ENCODE peak calls at places on chromosome 11, in five cellular contexts. One of them, this sample, is unnamed.

GRCh38 chr11:32713496-32713895 is 81.0 kb downstream of the CCDC73 start:
- DNase-seq in naive B cell: peak
- DNase-seq in stimulated activated naive CD8-positive, alpha-beta T cell treated with anti-CD3 and anti-CD28 coated beads, Interleukin-15, Interleukin-2, amounts not matched to agents 100 U/mL and 50 U/mL, for 24 hours: no peak
- DNase-seq in NCI-H1930: no peak
- DNase-seq in foreskin fibroblast: no peak
- DNase-seq in this sample: peak

GRCh38 chr11:118939412-118939915 is 13.7 kb upstream of the BCL9L start:
- DNase-seq in stimulated activated naive CD8-positive, alpha-beta T cell treated with anti-CD3 and anti-CD28 coated beads, Interleukin-15, Interleukin-2, amounts not matched to agents 100 U/mL and 50 U/mL, for 24 hours: no peak
- DNase-seq in NCI-H1930: no peak
- DNase-seq in foreskin fibroblast: no peak
- DNase-seq in naive B cell: no peak
- DNase-seq in this sample: no peak

GRCh38 chr11:34585870-34586654 is 34.8 kb upstream of the EHF start:
- DNase-seq in stimulated activated naive CD8-positive, alpha-beta T cell treated with anti-CD3 and anti-CD28 coated beads, Interleukin-15, Interleukin-2, amounts not matched to agents 100 U/mL and 50 U/mL, for 24 hours: no peak
- DNase-seq in NCI-H1930: no peak
- DNase-seq in naive B cell: peak
- DNase-seq in foreskin fibroblast: peak
- DNase-seq in this sample: peak

GRCh38 chr11:126355926-126356897 is 726 bp downstream of the ST3GAL4 start:
- DNase-seq in foreskin fibroblast: peak
- DNase-seq in naive B cell: no peak
- DNase-seq in NCI-H1930: no peak
- DNase-seq in stimulated activated naive CD8-positive, alpha-beta T cell treated with anti-CD3 and anti-CD28 coated beads, Interleukin-15, Interleukin-2, amounts not matched to agents 100 U/mL and 50 U/mL, for 24 hours: peak
- DNase-seq in this sample: peak

GRCh38 chr11:59221438-59221837 is 8.7 kb upstream of the MPEG1 start:
- DNase-seq in NCI-H1930: no peak
- DNase-seq in naive B cell: no peak
- DNase-seq in stimulated activated naive CD8-positive, alpha-beta T cell treated with anti-CD3 and anti-CD28 coated beads, Interleukin-15, Interleukin-2, amounts not matched to agents 100 U/mL and 50 U/mL, for 24 hours: no peak
- DNase-seq in foreskin fibroblast: peak
- DNase-seq in this sample: no peak

GRCh38 chr11:76768091-76769047 is 14.8 kb upstream of the TSKU start:
- DNase-seq in foreskin fibroblast: no peak
- DNase-seq in stimulated activated naive CD8-positive, alpha-beta T cell treated with anti-CD3 and anti-CD28 coated beads, Interleukin-15, Interleukin-2, amounts not matched to agents 100 U/mL and 50 U/mL, for 24 hours: peak
- DNase-seq in naive B cell: no peak
- DNase-seq in NCI-H1930: no peak
- DNase-seq in this sample: peak

GRCh38 chr11:79942071-79942470 is 501.2 kb upstream of the TENM4 start:
- DNase-seq in naive B cell: no peak
- DNase-seq in foreskin fibroblast: no peak
- DNase-seq in stimulated activated naive CD8-positive, alpha-beta T cell treated with anti-CD3 and anti-CD28 coated beads, Interleukin-15, Interleukin-2, amounts not matched to agents 100 U/mL and 50 U/mL, for 24 hours: no peak
- DNase-seq in NCI-H1930: no peak
- DNase-seq in this sample: no peak

GRCh38 chr11:107018902-107019493 is 722 bp upstream of the GUCY1A2 start:
- DNase-seq in stimulated activated naive CD8-positive, alpha-beta T cell treated with anti-CD3 and anti-CD28 coated beads, Interleukin-15, Interleukin-2, amounts not matched to agents 100 U/mL and 50 U/mL, for 24 hours: peak
- DNase-seq in naive B cell: no peak
- DNase-seq in foreskin fibroblast: peak
- DNase-seq in NCI-H1930: no peak
- DNase-seq in this sample: no peak

GRCh38 chr11:11659567-11660341 is 37.9 kb upstream of the GALNT18 start:
- DNase-seq in naive B cell: no peak
- DNase-seq in stimulated activated naive CD8-positive, alpha-beta T cell treated with anti-CD3 and anti-CD28 coated beads, Interleukin-15, Interleukin-2, amounts not matched to agents 100 U/mL and 50 U/mL, for 24 hours: no peak
- DNase-seq in NCI-H1930: no peak
- DNase-seq in foreskin fibroblast: no peak
- DNase-seq in this sample: peak

GRCh38 chr11:106461839-106462545 is 384.5 kb downstream of the AASDHPPT start:
- DNase-seq in stimulated activated naive CD8-positive, alpha-beta T cell treated with anti-CD3 and anti-CD28 coated beads, Interleukin-15, Interleukin-2, amounts not matched to agents 100 U/mL and 50 U/mL, for 24 hours: no peak
- DNase-seq in foreskin fibroblast: no peak
- DNase-seq in naive B cell: no peak
- DNase-seq in NCI-H1930: no peak
- DNase-seq in this sample: no peak

GRCh38 chr11:19683141-19683805 is 29.4 kb upstream of the NAV2 start:
- DNase-seq in NCI-H1930: no peak
- DNase-seq in stimulated activated naive CD8-positive, alpha-beta T cell treated with anti-CD3 and anti-CD28 coated beads, Interleukin-15, Interleukin-2, amounts not matched to agents 100 U/mL and 50 U/mL, for 24 hours: no peak
- DNase-seq in foreskin fibroblast: peak
- DNase-seq in naive B cell: no peak
- DNase-seq in this sample: no peak

GRCh38 chr11:2742611-2743426 is 43.0 kb upstream of the KCNQ1OT1 start:
- DNase-seq in naive B cell: no peak
- DNase-seq in foreskin fibroblast: no peak
- DNase-seq in NCI-H1930: no peak
- DNase-seq in stimulated activated naive CD8-positive, alpha-beta T cell treated with anti-CD3 and anti-CD28 coated beads, Interleukin-15, Interleukin-2, amounts not matched to agents 100 U/mL and 50 U/mL, for 24 hours: no peak
- DNase-seq in this sample: no peak

GRCh38 chr11:111302298-111302697 is 4.0 kb downstream of the POU2AF3 start:
- DNase-seq in naive B cell: no peak
- DNase-seq in stimulated activated naive CD8-positive, alpha-beta T cell treated with anti-CD3 and anti-CD28 coated beads, Interleukin-15, Interleukin-2, amounts not matched to agents 100 U/mL and 50 U/mL, for 24 hours: no peak
- DNase-seq in NCI-H1930: no peak
- DNase-seq in foreskin fibroblast: no peak
- DNase-seq in this sample: no peak

GRCh38 chr11:129427376-129427775 is 51.7 kb downstream of the BARX2 start:
- DNase-seq in naive B cell: no peak
- DNase-seq in NCI-H1930: no peak
- DNase-seq in foreskin fibroblast: no peak
- DNase-seq in stimulated activated naive CD8-positive, alpha-beta T cell treated with anti-CD3 and anti-CD28 coated beads, Interleukin-15, Interleukin-2, amounts not matched to agents 100 U/mL and 50 U/mL, for 24 hours: no peak
- DNase-seq in this sample: no peak

GRCh38 chr11:113504071-113504470 is 28.9 kb upstream of the DRD2 start:
- DNase-seq in stimulated activated naive CD8-positive, alpha-beta T cell treated with anti-CD3 and anti-CD28 coated beads, Interleukin-15, Interleukin-2, amounts not matched to agents 100 U/mL and 50 U/mL, for 24 hours: no peak
- DNase-seq in foreskin fibroblast: no peak
- DNase-seq in naive B cell: no peak
- DNase-seq in NCI-H1930: no peak
- DNase-seq in this sample: no peak

GRCh38 chr11:106281455-106282173 is 204.2 kb downstream of the AASDHPPT start:
- DNase-seq in naive B cell: no peak
- DNase-seq in NCI-H1930: no peak
- DNase-seq in foreskin fibroblast: peak
- DNase-seq in stimulated activated naive CD8-positive, alpha-beta T cell treated with anti-CD3 and anti-CD28 coated beads, Interleukin-15, Interleukin-2, amounts not matched to agents 100 U/mL and 50 U/mL, for 24 hours: no peak
- DNase-seq in this sample: peak

GRCh38 chr11:68008381-68009337 is 1.5 kb upstream of the ALDH3B1 start:
- DNase-seq in foreskin fibroblast: no peak
- DNase-seq in naive B cell: peak
- DNase-seq in NCI-H1930: no peak
- DNase-seq in stimulated activated naive CD8-positive, alpha-beta T cell treated with anti-CD3 and anti-CD28 coated beads, Interleukin-15, Interleukin-2, amounts not matched to agents 100 U/mL and 50 U/mL, for 24 hours: no peak
- DNase-seq in this sample: no peak

GRCh38 chr11:60169264-60169915 is 13.5 kb downstream of the MS4A6A start:
- DNase-seq in foreskin fibroblast: no peak
- DNase-seq in stimulated activated naive CD8-positive, alpha-beta T cell treated with anti-CD3 and anti-CD28 coated beads, Interleukin-15, Interleukin-2, amounts not matched to agents 100 U/mL and 50 U/mL, for 24 hours: peak
- DNase-seq in naive B cell: no peak
- DNase-seq in NCI-H1930: no peak
- DNase-seq in this sample: no peak

GRCh38 chr11:134516529-134516928 is 104.5 kb upstream of the B3GAT1 start:
- DNase-seq in foreskin fibroblast: no peak
- DNase-seq in NCI-H1930: no peak
- DNase-seq in naive B cell: no peak
- DNase-seq in stimulated activated naive CD8-positive, alpha-beta T cell treated with anti-CD3 and anti-CD28 coated beads, Interleukin-15, Interleukin-2, amounts not matched to agents 100 U/mL and 50 U/mL, for 24 hours: no peak
- DNase-seq in this sample: no peak

GRCh38 chr11:72222907-72223614 is 1.5 kb upstream of the INPPL1 start:
- DNase-seq in stimulated activated naive CD8-positive, alpha-beta T cell treated with anti-CD3 and anti-CD28 coated beads, Interleukin-15, Interleukin-2, amounts not matched to agents 100 U/mL and 50 U/mL, for 24 hours: peak
- DNase-seq in NCI-H1930: peak
- DNase-seq in foreskin fibroblast: peak
- DNase-seq in naive B cell: peak
- DNase-seq in this sample: peak

GRCh38 chr11:121443688-121444275 is 8.3 kb upstream of the SORL1 start:
- DNase-seq in NCI-H1930: no peak
- DNase-seq in stimulated activated naive CD8-positive, alpha-beta T cell treated with anti-CD3 and anti-CD28 coated beads, Interleukin-15, Interleukin-2, amounts not matched to agents 100 U/mL and 50 U/mL, for 24 hours: no peak
- DNase-seq in naive B cell: no peak
- DNase-seq in foreskin fibroblast: no peak
- DNase-seq in this sample: no peak

GRCh38 chr11:118918686-118919280 is 6.9 kb downstream of the BCL9L start:
- DNase-seq in NCI-H1930: no peak
- DNase-seq in stimulated activated naive CD8-positive, alpha-beta T cell treated with anti-CD3 and anti-CD28 coated beads, Interleukin-15, Interleukin-2, amounts not matched to agents 100 U/mL and 50 U/mL, for 24 hours: no peak
- DNase-seq in foreskin fibroblast: no peak
- DNase-seq in naive B cell: no peak
- DNase-seq in this sample: peak

GRCh38 chr11:117145393-117145761 is 1.3 kb downstream of the PAFAH1B2 start:
- DNase-seq in foreskin fibroblast: peak
- DNase-seq in naive B cell: no peak
- DNase-seq in stimulated activated naive CD8-positive, alpha-beta T cell treated with anti-CD3 and anti-CD28 coated beads, Interleukin-15, Interleukin-2, amounts not matched to agents 100 U/mL and 50 U/mL, for 24 hours: peak
- DNase-seq in NCI-H1930: no peak
- DNase-seq in this sample: peak

GRCh38 chr11:9219115-9219514 is 46.0 kb downstream of the DENND5A start:
- DNase-seq in foreskin fibroblast: no peak
- DNase-seq in NCI-H1930: no peak
- DNase-seq in naive B cell: no peak
- DNase-seq in stimulated activated naive CD8-positive, alpha-beta T cell treated with anti-CD3 and anti-CD28 coated beads, Interleukin-15, Interleukin-2, amounts not matched to agents 100 U/mL and 50 U/mL, for 24 hours: no peak
- DNase-seq in this sample: no peak

GRCh38 chr11:117097567-117098268 is 510 bp downstream of the SIK3 start:
- DNase-seq in NCI-H1930: no peak
- DNase-seq in foreskin fibroblast: peak
- DNase-seq in naive B cell: peak
- DNase-seq in stimulated activated naive CD8-positive, alpha-beta T cell treated with anti-CD3 and anti-CD28 coated beads, Interleukin-15, Interleukin-2, amounts not matched to agents 100 U/mL and 50 U/mL, for 24 hours: peak
- DNase-seq in this sample: no peak

GRCh38 chr11:125941606-125942275 is 4.1 kb upstream of the VSIG10L2 start:
- DNase-seq in NCI-H1930: peak
- DNase-seq in naive B cell: no peak
- DNase-seq in foreskin fibroblast: peak
- DNase-seq in stimulated activated naive CD8-positive, alpha-beta T cell treated with anti-CD3 and anti-CD28 coated beads, Interleukin-15, Interleukin-2, amounts not matched to agents 100 U/mL and 50 U/mL, for 24 hours: peak
- DNase-seq in this sample: peak

GRCh38 chr11:77244277-77245014 is 57.0 kb downstream of the GDPD4 start:
- DNase-seq in foreskin fibroblast: peak
- DNase-seq in stimulated activated naive CD8-positive, alpha-beta T cell treated with anti-CD3 and anti-CD28 coated beads, Interleukin-15, Interleukin-2, amounts not matched to agents 100 U/mL and 50 U/mL, for 24 hours: no peak
- DNase-seq in NCI-H1930: no peak
- DNase-seq in naive B cell: no peak
- DNase-seq in this sample: peak

GRCh38 chr11:12540913-12541587 is 133.2 kb upstream of the TEAD1 start:
- DNase-seq in naive B cell: no peak
- DNase-seq in stimulated activated naive CD8-positive, alpha-beta T cell treated with anti-CD3 and anti-CD28 coated beads, Interleukin-15, Interleukin-2, amounts not matched to agents 100 U/mL and 50 U/mL, for 24 hours: no peak
- DNase-seq in NCI-H1930: no peak
- DNase-seq in foreskin fibroblast: peak
- DNase-seq in this sample: peak

GRCh38 chr11:76626266-76626665 is 44.3 kb downstream of the LRRC32 start:
- DNase-seq in foreskin fibroblast: no peak
- DNase-seq in naive B cell: no peak
- DNase-seq in NCI-H1930: no peak
- DNase-seq in stimulated activated naive CD8-positive, alpha-beta T cell treated with anti-CD3 and anti-CD28 coated beads, Interleukin-15, Interleukin-2, amounts not matched to agents 100 U/mL and 50 U/mL, for 24 hours: peak
- DNase-seq in this sample: no peak

GRCh38 chr11:64085915-64086262 is 50.2 kb downstream of the FLRT1 start:
- DNase-seq in stimulated activated naive CD8-positive, alpha-beta T cell treated with anti-CD3 and anti-CD28 coated beads, Interleukin-15, Interleukin-2, amounts not matched to agents 100 U/mL and 50 U/mL, for 24 hours: no peak
- DNase-seq in foreskin fibroblast: no peak
- DNase-seq in naive B cell: no peak
- DNase-seq in NCI-H1930: no peak
- DNase-seq in this sample: no peak

GRCh38 chr11:61021661-61022212 is 50.3 kb downstream of the CD6 start:
- DNase-seq in stimulated activated naive CD8-positive, alpha-beta T cell treated with anti-CD3 and anti-CD28 coated beads, Interleukin-15, Interleukin-2, amounts not matched to agents 100 U/mL and 50 U/mL, for 24 hours: peak
- DNase-seq in naive B cell: peak
- DNase-seq in foreskin fibroblast: no peak
- DNase-seq in NCI-H1930: no peak
- DNase-seq in this sample: peak

GRCh38 chr11:113465786-113466185 is 9.4 kb downstream of the DRD2 start:
- DNase-seq in foreskin fibroblast: no peak
- DNase-seq in naive B cell: no peak
- DNase-seq in stimulated activated naive CD8-positive, alpha-beta T cell treated with anti-CD3 and anti-CD28 coated beads, Interleukin-15, Interleukin-2, amounts not matched to agents 100 U/mL and 50 U/mL, for 24 hours: no peak
- DNase-seq in NCI-H1930: no peak
- DNase-seq in this sample: no peak

GRCh38 chr11:57881647-57882046 is 120.0 kb downstream of the CTNND1 start:
- DNase-seq in stimulated activated naive CD8-positive, alpha-beta T cell treated with anti-CD3 and anti-CD28 coated beads, Interleukin-15, Interleukin-2, amounts not matched to agents 100 U/mL and 50 U/mL, for 24 hours: no peak
- DNase-seq in NCI-H1930: no peak
- DNase-seq in foreskin fibroblast: no peak
- DNase-seq in naive B cell: no peak
- DNase-seq in this sample: no peak

GRCh38 chr11:119181677-119182412 is 3.4 kb upstream of the NHERF4 start:
- DNase-seq in naive B cell: no peak
- DNase-seq in foreskin fibroblast: no peak
- DNase-seq in stimulated activated naive CD8-positive, alpha-beta T cell treated with anti-CD3 and anti-CD28 coated beads, Interleukin-15, Interleukin-2, amounts not matched to agents 100 U/mL and 50 U/mL, for 24 hours: no peak
- DNase-seq in NCI-H1930: no peak
- DNase-seq in this sample: no peak

GRCh38 chr11:130801287-130802146 is 114.8 kb downstream of the SNX19 start:
- DNase-seq in stimulated activated naive CD8-positive, alpha-beta T cell treated with anti-CD3 and anti-CD28 coated beads, Interleukin-15, Interleukin-2, amounts not matched to agents 100 U/mL and 50 U/mL, for 24 hours: no peak
- DNase-seq in naive B cell: no peak
- DNase-seq in NCI-H1930: no peak
- DNase-seq in foreskin fibroblast: no peak
- DNase-seq in this sample: no peak

GRCh38 chr11:27041141-27041869 is 690 bp downstream of the BBOX1 start:
- DNase-seq in NCI-H1930: no peak
- DNase-seq in foreskin fibroblast: no peak
- DNase-seq in stimulated activated naive CD8-positive, alpha-beta T cell treated with anti-CD3 and anti-CD28 coated beads, Interleukin-15, Interleukin-2, amounts not matched to agents 100 U/mL and 50 U/mL, for 24 hours: no peak
- DNase-seq in naive B cell: no peak
- DNase-seq in this sample: no peak

GRCh38 chr11:44729718-44730117 is 3.0 kb downstream of the TSPAN18 start:
- DNase-seq in naive B cell: no peak
- DNase-seq in NCI-H1930: no peak
- DNase-seq in stimulated activated naive CD8-positive, alpha-beta T cell treated with anti-CD3 and anti-CD28 coated beads, Interleukin-15, Interleukin-2, amounts not matched to agents 100 U/mL and 50 U/mL, for 24 hours: peak
- DNase-seq in foreskin fibroblast: no peak
- DNase-seq in this sample: no peak

GRCh38 chr11:47881145-47881544 is 33.0 kb upstream of the NUP160 start:
- DNase-seq in NCI-H1930: no peak
- DNase-seq in naive B cell: no peak
- DNase-seq in foreskin fibroblast: no peak
- DNase-seq in stimulated activated naive CD8-positive, alpha-beta T cell treated with anti-CD3 and anti-CD28 coated beads, Interleukin-15, Interleukin-2, amounts not matched to agents 100 U/mL and 50 U/mL, for 24 hours: no peak
- DNase-seq in this sample: no peak

GRCh38 chr11:64745219-64745522 is 1.2 kb upstream of the RASGRP2 start:
- DNase-seq in naive B cell: peak
- DNase-seq in foreskin fibroblast: no peak
- DNase-seq in NCI-H1930: no peak
- DNase-seq in stimulated activated naive CD8-positive, alpha-beta T cell treated with anti-CD3 and anti-CD28 coated beads, Interleukin-15, Interleukin-2, amounts not matched to agents 100 U/mL and 50 U/mL, for 24 hours: peak
- DNase-seq in this sample: no peak

GRCh38 chr11:19951558-19952083 is 208.7 kb downstream of the DBX1 start:
- DNase-seq in NCI-H1930: no peak
- DNase-seq in naive B cell: peak
- DNase-seq in stimulated activated naive CD8-positive, alpha-beta T cell treated with anti-CD3 and anti-CD28 coated beads, Interleukin-15, Interleukin-2, amounts not matched to agents 100 U/mL and 50 U/mL, for 24 hours: no peak
- DNase-seq in foreskin fibroblast: peak
- DNase-seq in this sample: peak

This sample was measured in SW480.